ENCODE peak calls at places on chromosomes 12 and 14, in six cellular contexts. B, P, V, E, O and X are unnamed samples.

GRCh38 chr14:25680934-25681333 is 631.0 kb upstream of the STXBP6 start:
- DNase-seq in B (no peak), P (no peak), V (no peak), E (no peak), O (no peak), X (no peak)

GRCh38 chr12:56590237-56590830 is 39.8 kb downstream of the BAZ2A start:
- DNase-seq in B (peak; percentile 24), P (no peak), V (peak; percentile 37), E (peak; percentile 54), O (no peak), X (no peak)

GRCh38 chr12:19885987-19886804 is 446.9 kb downstream of the AEBP2 start:
- DNase-seq in B (no peak), P (no peak), V (no peak), E (no peak), O (no peak), X (no peak)

GRCh38 chr14:89065879-89066278 is 241.4 kb downstream of the TTC8 start:
- DNase-seq in B (no peak), P (no peak), V (no peak), E (no peak), O (no peak), X (no peak)

GRCh38 chr12:124613151-124613585 is 45.8 kb upstream of the NCOR2 start:
- DNase-seq in B (peak; percentile 78), P (no peak), V (no peak), E (no peak), O (peak; percentile 25), X (no peak)

GRCh38 chr14:95482967-95483842 is 33.2 kb downstream of the SYNE3 start:
- DNase-seq in B (peak; percentile 98), P (peak; percentile 85), V (no peak), E (no peak), O (peak; percentile 93), X (peak; percentile 64)

GRCh38 chr14:75783602-75784313 is 122.7 kb downstream of the TTLL5 start:
- DNase-seq in B (no peak), P (no peak), V (no peak), E (no peak), O (no peak), X (no peak)

GRCh38 chr14:90839024-90839888 is 23.0 kb upstream of the TTC7B start:
- DNase-seq in B (peak; percentile 79), P (no peak), V (no peak), E (no peak), O (peak; percentile 76), X (no peak)

GRCh38 chr14:53338192-53338591 is 185.1 kb upstream of the DDHD1 start:
- DNase-seq in B (peak; percentile 53), P (no peak), V (no peak), E (no peak), O (peak; percentile 56), X (no peak)

GRCh38 chr12:39788235-39788634 is 168.6 kb upstream of the ABCD2 start:
- DNase-seq in B (no peak), P (no peak), V (no peak), E (no peak), O (no peak), X (no peak)

GRCh38 chr14:58227096-58227819 is 17.4 kb upstream of the PSMA3 start:
- DNase-seq in B (no peak), P (no peak), V (no peak), E (no peak), O (no peak), X (no peak)

GRCh38 chr12:82964446-82964845 is 277.7 kb downstream of the TMTC2 start:
- DNase-seq in B (no peak), P (no peak), V (no peak), E (no peak), O (no peak), X (no peak)

GRCh38 chr12:123436017-123436964 is at the start of gene RILPL2:
- DNase-seq in B (peak; percentile 74), P (peak; percentile 95), V (peak; percentile 67), E (peak; percentile 65), O (peak; percentile 90), X (peak; percentile 96)

GRCh38 chr12:57214398-57214781 is 2.2 kb upstream of the NXPH4 start:
- DNase-seq in B (peak; percentile 58), P (no peak), V (peak; percentile 94), E (peak; percentile 77), O (peak; percentile 52), X (no peak)

GRCh38 chr12:88411689-88412088 is 168.6 kb downstream of the KITLG start:
- DNase-seq in B (no peak), P (no peak), V (no peak), E (no peak), O (no peak), X (no peak)

GRCh38 chr14:69713976-69714716 is 52.8 kb upstream of the SRSF5 start:
- DNase-seq in B (no peak), P (no peak), V (no peak), E (peak; percentile 66), O (no peak), X (no peak)

GRCh38 chr12:58408516-58408915 is 467.1 kb downstream of the ATP23 start:
- DNase-seq in B (peak; percentile 58), P (no peak), V (no peak), E (no peak), O (no peak), X (no peak)

GRCh38 chr14:106308839-106309389 is 782.5 kb downstream of the TMEM121 start:
- DNase-seq in B (peak; percentile 24), P (peak; percentile 61), V (no peak), E (peak; percentile 48), O (no peak), X (peak; percentile 67)

GRCh38 chr12:65606008-65606766 is 218.1 kb upstream of the HMGA2 start:
- DNase-seq in B (no peak), P (no peak), V (no peak), E (no peak), O (no peak), X (no peak)

GRCh38 chr12:111283986-111284385 is 84.9 kb downstream of the PHETA1 start:
- DNase-seq in B (no peak), P (no peak), V (no peak), E (no peak), O (no peak), X (no peak)

GRCh38 chr12:79127268-79127895 is 262.8 kb downstream of the SYT1 start:
- DNase-seq in B (peak; percentile 90), P (no peak), V (no peak), E (no peak), O (peak; percentile 39), X (no peak)

GRCh38 chr14:91317381-91318313 is 73.1 kb upstream of the GPR68 start:
- DNase-seq in B (peak; percentile 20), P (peak; percentile 96), V (no peak), E (no peak), O (no peak), X (peak; percentile 91)

GRCh38 chr14:99571303-99571986 is 32.6 kb downstream of the CCDC85C start:
- DNase-seq in B (no peak), P (no peak), V (no peak), E (no peak), O (no peak), X (no peak)

GRCh38 chr12:30795410-30795659 is 40.6 kb upstream of the CAPRIN2 start:
- DNase-seq in B (no peak), P (no peak), V (no peak), E (no peak), O (no peak), X (no peak)

GRCh38 chr14:32508281-32508680 is 179.2 kb downstream of the AKAP6 start:
- DNase-seq in B (no peak), P (no peak), V (no peak), E (no peak), O (peak; percentile 24), X (no peak)

GRCh38 chr14:31716208-31716607 is 155.0 kb downstream of the NUBPL start:
- DNase-seq in B (peak; percentile 7), P (no peak), V (no peak), E (no peak), O (no peak), X (no peak)

GRCh38 chr12:56081393-56082347 is 1.7 kb downstream of the ERBB3 start:
- DNase-seq in B (no peak), P (peak; percentile 78), V (peak; percentile 85), E (no peak), O (no peak), X (no peak)